ENCODE peak calls at places on chromosomes 6 and 20, in eight cellular contexts. I, E, S, V, L, C, D and T are unnamed samples.

GRCh38 chr6:123733180-123733579 is 70.5 kb upstream of the NKAIN2 start:
- DNase-seq in I (no peak), E (no peak), S (no peak), V (no peak), L (no peak), C (no peak), D (no peak), T (no peak)

GRCh38 chr20:5149892-5150225 is 23.1 kb downstream of the CDS2 start:
- DNase-seq in I (no peak), E (no peak), S (no peak), V (no peak), L (no peak), C (no peak), D (no peak), T (no peak)

GRCh38 chr6:1849686-1850580 is 240.2 kb downstream of the FOXC1 start:
- DNase-seq in I (no peak), E (no peak), S (no peak), V (peak; percentile 83), L (no peak), C (no peak), D (no peak), T (no peak)

GRCh38 chr6:52310932-52311331 is 26.4 kb upstream of the MCM3 start:
- DNase-seq in I (no peak), E (no peak), S (no peak), V (no peak), L (no peak), C (no peak), D (no peak), T (no peak)

GRCh38 chr6:31702421-31702818 is 704 bp downstream of the ABHD16A start:
- DNase-seq in I (no peak), E (no peak), S (no peak), V (no peak), L (no peak), C (no peak), D (no peak), T (no peak)

GRCh38 chr6:3729603-3730344 is 21.7 kb downstream of the PXDC1 start:
- DNase-seq in I (no peak), E (no peak), S (no peak), V (no peak), L (no peak), C (no peak), D (no peak), T (no peak)

GRCh38 chr6:170233304-170234205 is 57.3 kb downstream of the DLL1 start:
- DNase-seq in I (no peak), E (no peak), S (no peak), V (peak; percentile 41), L (no peak), C (no peak), D (no peak), T (no peak)

GRCh38 chr6:13485923-13486557 is 1.4 kb downstream of the GFOD1 start:
- DNase-seq in I (no peak), E (no peak), S (peak; percentile 32), V (peak; percentile 90), L (no peak), C (no peak), D (peak; percentile 64), T (peak; percentile 48)

GRCh38 chr6:80182291-80182690 is 75.8 kb downstream of the BCKDHB start:
- DNase-seq in I (no peak), E (no peak), S (no peak), V (no peak), L (no peak), C (no peak), D (peak; percentile 62), T (no peak)

GRCh38 chr6:42512498-42513042 is 51.3 kb upstream of the UBR2 start:
- DNase-seq in I (no peak), E (no peak), S (no peak), V (peak; percentile 35), L (no peak), C (no peak), D (no peak), T (no peak)

GRCh38 chr6:49934770-49935169 is 29.2 kb downstream of the DEFB114 start:
- DNase-seq in I (no peak), E (no peak), S (no peak), V (no peak), L (no peak), C (no peak), D (no peak), T (no peak)

GRCh38 chr6:90584636-90585255 is 2.1 kb downstream of the MAP3K7 start:
- DNase-seq in I (no peak), E (no peak), S (no peak), V (no peak), L (no peak), C (no peak), D (peak; percentile 1), T (no peak)

GRCh38 chr6:26445934-26446667 is 5.8 kb downstream of the BTN3A3 start:
- DNase-seq in I (no peak), E (peak; percentile 2), S (no peak), V (no peak), L (no peak), C (peak; percentile 28), D (peak; percentile 18), T (no peak)

GRCh38 chr20:48683467-48684175 is 144.2 kb downstream of the PREX1 start:
- DNase-seq in I (no peak), E (no peak), S (no peak), V (no peak), L (no peak), C (no peak), D (no peak), T (no peak)

GRCh38 chr20:48760403-48760889 is 67.4 kb downstream of the PREX1 start:
- DNase-seq in I (peak; percentile 54), E (peak; percentile 67), S (no peak), V (peak; percentile 11), L (no peak), C (peak; percentile 82), D (peak; percentile 89), T (no peak)

GRCh38 chr20:59574308-59574707 is 30.0 kb upstream of the PHACTR3 start:
- DNase-seq in I (no peak), E (no peak), S (no peak), V (no peak), L (no peak), C (no peak), D (no peak), T (no peak)

GRCh38 chr6:88569959-88570358 is 393.5 kb downstream of the RNGTT start:
- DNase-seq in I (no peak), E (no peak), S (no peak), V (no peak), L (no peak), C (no peak), D (no peak), T (no peak)

GRCh38 chr6:11552390-11552789 is 14.8 kb downstream of the TMEM170B start:
- DNase-seq in I (no peak), E (no peak), S (no peak), V (no peak), L (no peak), C (no peak), D (no peak), T (no peak)

GRCh38 chr6:167659016-167659415 is 167.7 kb upstream of the AFDN start:
- DNase-seq in I (no peak), E (no peak), S (no peak), V (no peak), L (no peak), C (no peak), D (no peak), T (no peak)

GRCh38 chr6:9485992-9486391 is 928.9 kb downstream of the TFAP2A start:
- DNase-seq in I (no peak), E (no peak), S (no peak), V (no peak), L (no peak), C (no peak), D (no peak), T (no peak)

GRCh38 chr6:138964012-138964411 is 24.0 kb downstream of the REPS1 start:
- DNase-seq in I (no peak), E (no peak), S (no peak), V (no peak), L (no peak), C (no peak), D (no peak), T (no peak)

GRCh38 chr6:63571883-63572732 is at the start of the genes LOC128125822 and PTP4A1:
- DNase-seq in I (peak; percentile 94), E (peak; percentile 97), S (peak; percentile 97), V (peak; percentile 99), L (peak; percentile 99), C (peak; percentile 96), D (peak; percentile 97), T (peak; percentile 97)

GRCh38 chr6:158150701-158151100 is 17.4 kb downstream of the SERAC1 start:
- DNase-seq in I (no peak), E (no peak), S (no peak), V (no peak), L (no peak), C (no peak), D (peak; percentile 90), T (no peak)

GRCh38 chr6:56956481-56956880 is 1.6 kb downstream of the BEND6 start:
- DNase-seq in I (no peak), E (no peak), S (no peak), V (no peak), L (peak; percentile 10), C (no peak), D (no peak), T (no peak)

GRCh38 chr6:26464014-26464413 is 6.3 kb downstream of the BTN2A1 start:
- DNase-seq in I (no peak), E (no peak), S (no peak), V (no peak), L (no peak), C (no peak), D (no peak), T (no peak)

GRCh38 chr6:166926748-166927147 is 29.6 kb downstream of the RNASET2 start:
- DNase-seq in I (no peak), E (no peak), S (no peak), V (no peak), L (no peak), C (no peak), D (no peak), T (no peak)

GRCh38 chr20:42549496-42549895 is 640.2 kb downstream of the PTPRT start:
- DNase-seq in I (no peak), E (no peak), S (no peak), V (no peak), L (no peak), C (no peak), D (no peak), T (no peak)

GRCh38 chr20:3105256-3106137 is 21.0 kb upstream of the AVP start:
- DNase-seq in I (no peak), E (no peak), S (no peak), V (peak; percentile 72), L (no peak), C (no peak), D (no peak), T (peak; percentile 49)

GRCh38 chr20:53917145-53918009 is 153.0 kb downstream of the BCAS1 start:
- DNase-seq in I (no peak), E (no peak), S (no peak), V (no peak), L (no peak), C (no peak), D (peak; percentile 92), T (no peak)

GRCh38 chr20:40563296-40563950 is 125.6 kb downstream of the MAFB start:
- DNase-seq in I (no peak), E (no peak), S (no peak), V (peak; percentile 1), L (no peak), C (no peak), D (peak; percentile 87), T (no peak)

GRCh38 chr20:61925555-61926252 is 140.0 kb downstream of the TAF4 start:
- DNase-seq in I (no peak), E (no peak), S (no peak), V (peak; percentile 84), L (no peak), C (no peak), D (peak; percentile 75), T (peak; percentile 70)

GRCh38 chr20:49483706-49484101 is 1.2 kb upstream of the KCNB1 start:
- DNase-seq in I (no peak), E (no peak), S (peak; percentile 34), V (peak; percentile 35), L (peak; percentile 21), C (no peak), D (no peak), T (no peak)

GRCh38 chr6:168145747-168146596 is 67.0 kb upstream of the FRMD1 start:
- DNase-seq in I (no peak), E (no peak), S (no peak), V (no peak), L (peak; percentile 4), C (no peak), D (no peak), T (no peak)

GRCh38 chr6:28281288-28282064 is at the start of gene PGBD1:
- DNase-seq in I (peak; percentile 7), E (peak; percentile 9), S (peak; percentile 92), V (peak; percentile 95), L (peak; percentile 92), C (peak; percentile 46), D (peak; percentile 80), T (peak; percentile 84)